ENCODE peak calls at places on chromosome 4, in eight cellular contexts. D, G, W, M, L, E, I and Z are unnamed samples.

GRCh38 chr4:27861802-27862201 is 1001.2 kb downstream of the STIM2 start:
- DNase-seq in G (no peak), W (peak), L (no peak), E (peak), D (no peak), I (no peak), M (peak), Z (no peak)

GRCh38 chr4:7429601-7430078 is 5.1 kb downstream of the PSAPL1 start:
- DNase-seq in G (no peak), D (peak), M (no peak), W (no peak), I (no peak), L (no peak), E (no peak), Z (no peak)

GRCh38 chr4:844752-845232 is 18.9 kb upstream of the CPLX1 start:
- DNase-seq in D (no peak), I (no peak), G (no peak), L (no peak), W (no peak), M (no peak), E (no peak), Z (no peak)

GRCh38 chr4:20151436-20151835 is 100.3 kb upstream of the SLIT2 start:
- DNase-seq in W (peak), G (no peak), L (no peak), I (no peak), E (peak), M (no peak), D (no peak), Z (no peak)

GRCh38 chr4:26074672-26075071 is 160.7 kb downstream of the SMIM20 start:
- DNase-seq in G (no peak), I (peak), M (no peak), W (no peak), D (no peak), L (peak), E (no peak), Z (no peak)

GRCh38 chr4:112330921-112331320 is 33.8 kb downstream of the ALPK1 start:
- DNase-seq in E (no peak), I (no peak), G (no peak), L (no peak), W (no peak), D (no peak), M (no peak), Z (no peak)

GRCh38 chr4:153152453-153153338 is 51.5 kb upstream of the TRIM2 start:
- DNase-seq in D (peak), G (no peak), L (peak), W (peak), M (peak), E (peak), I (peak), Z (peak)

GRCh38 chr4:17687237-17687857 is 72.9 kb downstream of the MED28 start:
- DNase-seq in I (no peak), G (no peak), L (no peak), W (no peak), D (no peak), E (no peak), M (no peak), Z (no peak)

GRCh38 chr4:11368701-11369115 is 60.0 kb downstream of the HS3ST1 start:
- DNase-seq in M (no peak), E (no peak), W (no peak), D (no peak), G (no peak), L (no peak), I (no peak), Z (no peak)

GRCh38 chr4:5114911-5115310 is 63.6 kb downstream of the STK32B start:
- DNase-seq in M (no peak), L (no peak), I (no peak), G (no peak), E (peak), D (no peak), W (peak), Z (no peak)

GRCh38 chr4:96519291-96519690 is 679.4 kb downstream of the PDHA2 start:
- DNase-seq in W (no peak), M (no peak), G (no peak), I (no peak), L (no peak), E (no peak), D (no peak), Z (no peak)

DNA sequence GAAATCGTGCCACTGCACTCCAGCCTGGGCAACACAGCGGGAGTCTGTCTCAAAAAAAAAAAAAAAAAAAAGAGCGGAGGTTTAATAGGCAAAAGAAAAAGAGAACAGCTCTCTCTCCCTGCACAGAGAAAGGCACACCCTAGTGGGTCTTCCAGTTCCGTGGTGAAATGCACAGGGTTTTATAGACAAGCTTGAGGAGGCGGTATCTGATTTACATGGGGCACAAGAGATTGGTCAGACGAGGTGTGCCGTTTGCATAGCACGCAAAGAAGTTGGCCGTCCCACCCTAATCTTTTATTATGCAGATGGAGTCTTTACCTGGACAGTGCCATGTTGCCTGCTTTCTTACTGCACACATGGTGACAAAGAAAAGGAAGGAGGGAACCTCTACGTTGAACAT is 33.5 kb upstream of the REST start:
- DNase-seq in I (no peak), G (no peak), M (no peak), L (peak), E (no peak), D (no peak), W (no peak), Z (no peak)
- H2AFZ ChIP-seq in I (no peak), G (peak), M (no peak), L (no peak), E (no peak), D (no peak), W (no peak), Z (no peak)

GRCh38 chr4:39066371-39066770 is 4.3 kb downstream of the KLHL5 start:
- DNase-seq in G (no peak), I (no peak), M (no peak), D (no peak), L (no peak), E (no peak), W (no peak), Z (no peak)

GRCh38 chr4:39061450-39061849 is 582 bp upstream of the KLHL5 start:
- DNase-seq in W (no peak), L (no peak), M (no peak), I (no peak), G (no peak), E (peak), D (no peak), Z (no peak)

GRCh38 chr4:39067031-39067430 is 5.0 kb downstream of the KLHL5 start:
- DNase-seq in G (no peak), D (no peak), M (no peak), E (no peak), I (no peak), W (no peak), L (no peak), Z (no peak)

GRCh38 chr4:39062094-39062493 is at the start of gene KLHL5:
- DNase-seq in I (no peak), W (no peak), E (peak), L (peak), D (peak), G (no peak), M (no peak), Z (peak)

DNA sequence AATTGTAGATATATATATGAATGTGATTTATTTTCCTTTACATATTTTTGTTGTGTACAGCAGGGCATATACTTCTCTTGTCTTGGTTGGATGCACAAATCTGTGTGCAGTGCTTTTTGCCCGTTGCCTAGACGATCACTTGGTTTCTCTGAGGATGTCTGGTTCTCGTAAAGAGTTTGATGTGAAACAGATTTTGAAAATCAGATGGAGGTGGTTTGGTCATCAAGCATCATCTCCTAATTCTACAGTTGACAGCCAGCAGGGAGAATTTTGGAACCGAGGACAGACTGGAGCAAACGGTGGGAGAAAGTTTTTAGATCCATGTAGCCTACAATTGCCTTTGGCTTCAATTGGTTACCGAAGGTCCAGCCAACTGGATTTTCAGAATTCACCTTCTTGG is 467 bp downstream of the KLHL5 start:
- DNase-seq in L (no peak), I (no peak), M (no peak), W (no peak), G (no peak), E (peak), D (peak), Z (no peak)
- H2AFZ ChIP-seq in L (no peak), I (no peak), M (no peak), W (no peak), G (no peak), E (peak), D (no peak), Z (peak)

GRCh38 chr4:169063441-169063840 is 53.4 kb upstream of the CBR4 start:
- DNase-seq in D (no peak), W (no peak), E (no peak), M (no peak), L (no peak), I (no peak), G (no peak), Z (no peak)

GRCh38 chr4:169060396-169061081 is 50.5 kb upstream of the CBR4 start:
- DNase-seq in M (no peak), E (peak), G (no peak), L (no peak), D (no peak), I (no peak), W (no peak), Z (no peak)

GRCh38 chr4:169059294-169060201 is 49.5 kb upstream of the CBR4 start:
- DNase-seq in D (no peak), G (no peak), I (no peak), W (no peak), M (peak), E (peak), L (no peak), Z (no peak)

GRCh38 chr4:169064281-169064680 is 54.2 kb upstream of the CBR4 start:
- DNase-seq in L (no peak), M (peak), D (no peak), G (no peak), I (no peak), W (no peak), E (peak), Z (no peak)

DNA sequence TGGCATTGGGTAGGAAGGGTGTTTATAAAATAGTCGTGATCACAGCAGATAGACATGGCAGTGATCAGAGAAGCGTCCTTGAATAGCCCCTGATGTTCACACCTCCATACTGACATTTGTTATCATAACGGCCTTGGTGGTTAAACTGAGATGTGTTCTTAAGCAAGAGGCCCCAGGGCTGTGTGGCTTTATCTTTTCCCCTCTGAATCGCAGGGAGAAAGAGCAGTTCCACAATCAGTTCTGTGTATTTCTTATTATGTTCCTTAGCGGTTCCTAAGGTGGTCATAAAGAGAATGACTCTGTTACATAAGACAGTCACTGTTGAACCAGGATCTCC is 52.8 kb upstream of the CBR4 start:
- DNase-seq in L (no peak), I (no peak), E (peak), D (no peak), M (peak), W (peak), G (no peak), Z (no peak)
- H2AFZ ChIP-seq in L (no peak), I (no peak), E (peak), D (no peak), M (peak), W (peak), G (no peak), Z (no peak)

GRCh38 chr4:143406523-143406922 is 69.8 kb downstream of the GAB1 start:
- DNase-seq in W (no peak), M (peak), L (no peak), D (no peak), I (no peak), G (no peak), E (peak), Z (no peak)
- H2AFZ ChIP-seq in W (peak), M (no peak), L (no peak), D (no peak), I (no peak), G (peak), E (no peak), Z (no peak)

GRCh38 chr4:103307479-103308042 is 109.4 kb upstream of the CENPE start:
- DNase-seq in G (no peak), D (peak), I (no peak), M (no peak), L (no peak), W (no peak), E (no peak), Z (no peak)
- H2AFZ ChIP-seq in G (no peak), D (no peak), I (no peak), M (no peak), L (peak), W (no peak), E (no peak), Z (peak)

DNA sequence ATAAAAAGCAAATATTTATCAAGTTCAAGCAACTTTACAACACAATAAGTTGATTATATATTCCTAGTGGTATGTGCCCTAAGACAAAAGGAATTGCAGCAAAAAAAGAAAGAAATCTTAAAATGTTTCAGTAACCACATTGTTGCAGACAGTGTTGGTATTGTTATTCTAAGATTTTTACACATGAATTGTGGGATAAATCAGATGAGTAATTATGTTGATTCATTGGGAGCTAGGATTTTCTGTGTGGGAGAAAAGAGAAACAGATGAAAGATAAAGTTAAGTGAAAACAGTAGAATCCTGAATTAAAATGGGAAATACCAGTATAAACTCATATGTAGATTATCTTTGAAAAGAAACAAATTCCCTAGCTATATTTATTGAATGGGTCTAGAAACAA is 362.4 kb downstream of the PPP3CA start:
- DNase-seq in G (no peak), M (peak), E (peak), D (no peak), L (no peak), W (peak), I (no peak), Z (no peak)
- H2AFZ ChIP-seq in G (no peak), M (no peak), E (no peak), D (no peak), L (no peak), W (no peak), I (no peak), Z (no peak)